ENCODE peak calls at places on chromosomes 13 and 19, in six cellular contexts. I, S, E, K, N and C are unnamed samples.

GRCh38 chr19:41311613-41312012 is 1.6 kb downstream of the CCDC97 start:
- DNase-seq in K (no peak), I (no peak), S (no peak), E (no peak), N (no peak), C (no peak)

GRCh38 chr13:50133277-50133953 is 118.2 kb downstream of the KCNRG start:
- DNase-seq in E (no peak), S (no peak), K (no peak), N (no peak), I (no peak), C (no peak)

GRCh38 chr19:50300814-50301606 is 28.2 kb downstream of the KCNC3 start:
- DNase-seq in E (no peak), N (no peak), S (no peak), I (peak), K (no peak), C (peak)

GRCh38 chr13:99465454-99465853 is 35.8 kb upstream of the TM9SF2 start:
- DNase-seq in S (no peak), I (no peak), K (no peak), N (no peak), E (no peak), C (no peak)

GRCh38 chr19:11767633-11768133 is 883 bp downstream of the ZNF441 start:
- DNase-seq in K (peak), I (no peak), E (no peak), S (no peak), N (no peak), C (peak)

GRCh38 chr13:51158365-51158764 is 47.3 kb upstream of the C13orf42 start:
- DNase-seq in I (no peak), S (no peak), E (no peak), N (no peak), K (no peak), C (no peak)

GRCh38 chr13:108897955-108898354 is 268.5 kb downstream of the MYO16 start:
- DNase-seq in N (no peak), I (no peak), K (no peak), S (no peak), E (no peak), C (no peak)

GRCh38 chr19:38115264-38115802 is 108.7 kb downstream of the DPF1 start:
- DNase-seq in N (no peak), K (no peak), I (no peak), S (no peak), E (no peak), C (no peak)

GRCh38 chr19:39641773-39642172 is 13.9 kb upstream of the LGALS16 start:
- DNase-seq in E (no peak), N (no peak), I (no peak), S (no peak), K (no peak), C (no peak)

GRCh38 chr13:73056054-73056962 is 2.5 kb upstream of the KLF5 start:
- DNase-seq in N (no peak), K (no peak), S (no peak), I (peak), E (no peak), C (peak)

GRCh38 chr19:14830702-14831101 is 4.3 kb downstream of the OR7A5 start:
- DNase-seq in N (no peak), I (no peak), E (no peak), S (no peak), K (no peak), C (no peak)

GRCh38 chr19:10514211-10515145 is 2.8 kb downstream of the S1PR5 start:
- DNase-seq in S (no peak), N (no peak), I (no peak), E (no peak), K (no peak), C (no peak)

GRCh38 chr19:42143341-42144234 is 11.3 kb upstream of the POU2F2 start:
- DNase-seq in S (no peak), K (no peak), N (no peak), I (no peak), E (no peak), C (peak)

GRCh38 chr13:97435794-97436193 is 1.8 kb downstream of the RAP2A start:
- DNase-seq in N (no peak), I (no peak), E (no peak), K (no peak), S (no peak), C (no peak)

GRCh38 chr13:38147050-38147449 is 202.6 kb upstream of the UFM1 start:
- DNase-seq in E (no peak), S (no peak), K (no peak), N (no peak), I (no peak), C (no peak)

GRCh38 chr19:13849991-13850909 is 26.7 kb upstream of the NANOS3 start:
- DNase-seq in S (no peak), E (peak), I (no peak), N (no peak), K (peak), C (peak)

GRCh38 chr13:96229356-96229755 is 139.4 kb downstream of the HS6ST3 start:
- DNase-seq in K (no peak), E (no peak), S (no peak), I (no peak), N (no peak), C (peak)

GRCh38 chr13:32988588-32989256 is 27.5 kb upstream of the KL start:
- DNase-seq in N (no peak), K (no peak), E (no peak), S (no peak), I (no peak), C (no peak)

GRCh38 chr19:30625947-30626346 is 253.8 kb downstream of the ZNF536 start:
- DNase-seq in N (no peak), I (no peak), K (no peak), S (no peak), E (no peak), C (no peak)

GRCh38 chr19:38543286-38543806 is 74.4 kb downstream of the MAP4K1 start:
- DNase-seq in S (no peak), N (no peak), E (no peak), K (no peak), I (no peak), C (no peak)

GRCh38 chr13:99894835-99895427 is 76.6 kb downstream of the ZIC5 start:
- DNase-seq in I (no peak), S (no peak), N (no peak), E (no peak), K (no peak), C (peak)

GRCh38 chr19:48633148-48634035 is 3.8 kb downstream of the DBP start:
- DNase-seq in K (no peak), N (no peak), I (no peak), E (no peak), S (no peak), C (no peak)

GRCh38 chr19:17616961-17617806 is 61.7 kb downstream of the COLGALT1 start:
- DNase-seq in S (no peak), I (no peak), E (no peak), K (peak), N (no peak), C (peak)

GRCh38 chr19:52190679-52191293 is 934 bp downstream of the PPP2R1A start:
- DNase-seq in E (no peak), S (no peak), I (no peak), N (no peak), K (no peak), C (peak)

GRCh38 chr19:45601524-45602522 is at the start of gene GPR4:
- DNase-seq in N (no peak), I (no peak), S (no peak), E (no peak), K (no peak), C (peak)

GRCh38 chr19:29256516-29256915 is 43.6 kb upstream of the UQCRFS1 start:
- DNase-seq in E (no peak), N (no peak), I (no peak), S (no peak), K (no peak), C (no peak)